ENCODE peak calls at places on chromosomes 7 and 10, in four cellular contexts. N is tibial artery, Q is hepatocyte, X is heart right ventricle. M is an unnamed sample. For H3K4me1, the result is how much of the 10 kb centered on the place peaks cover.

GRCh38 chr10:114215033-114215432 is 24.0 kb upstream of the VWA2 start:
- DNase-seq in N (no peak), X (no peak), Q (no peak), M (no peak)

GRCh38 chr10:60346661-60347060 is 43.0 kb downstream of the ANK3 start:
- DNase-seq in Q (no peak), X (no peak), N (no peak), M (no peak)

GRCh38 chr7:43586251-43586900 is 3.5 kb downstream of the STK17A start:
- DNase-seq in N (no peak), X (no peak), Q (no peak), M (no peak)

GRCh38 chr10:132271458-132272011 is 36.2 kb downstream of the STK32C start:
- DNase-seq in N (no peak), Q (no peak), X (no peak), M (no peak)

GRCh38 chr7:23277359-23277989 is 21.7 kb upstream of the MALSU1 start:
- DNase-seq in Q (peak), X (no peak), N (no peak), M (no peak)

GRCh38 chr7:21926448-21926847 is 19.3 kb downstream of the CDCA7L start:
- DNase-seq in N (no peak), Q (no peak), X (no peak), M (no peak)

GRCh38 chr7:101815826-101816488 is 1.5 kb upstream of the CUX1 start:
- DNase-seq in Q (peak), N (peak), X (peak), M (peak)

GRCh38 chr7:94452257-94452656 is 57.4 kb upstream of the CASD1 start:
- DNase-seq in X (no peak), N (no peak), Q (peak), M (no peak)

GRCh38 chr7:98879198-98879988 is 1.1 kb downstream of the TRRAP start:
- DNase-seq in N (no peak), Q (peak), X (peak), M (no peak)

DNA sequence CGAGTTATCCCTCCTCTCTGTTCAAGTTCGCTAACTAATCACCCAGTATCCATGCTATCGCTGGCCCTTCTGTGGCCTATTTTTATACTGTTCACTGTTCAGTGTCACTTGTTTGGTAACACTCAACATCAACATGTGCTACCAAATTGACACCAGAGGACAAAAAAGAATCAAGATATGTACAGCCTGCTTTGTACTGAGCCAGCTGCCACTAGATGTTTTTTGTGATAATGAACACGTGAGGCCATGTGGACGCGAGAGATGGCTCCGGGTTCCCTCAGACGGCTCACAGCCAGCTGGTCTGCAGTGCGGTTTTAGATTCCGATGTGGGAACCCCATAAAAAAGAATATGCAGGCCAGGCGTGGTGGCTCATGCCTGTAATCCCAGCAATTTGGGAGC is 21.2 kb downstream of the CAV1 start:
- DNase-seq in N (no peak), X (no peak), Q (no peak), M (no peak)
- H3K4me1 ChIP-seq in N (under half), X (half or more), Q (under half), M (half or more)

GRCh38 chr10:126042906-126043305 is 146.5 kb downstream of the FANK1 start:
- DNase-seq in Q (no peak), X (no peak), N (no peak), M (no peak)
- H3K27ac ChIP-seq in Q (no peak), X (no peak), N (no peak), M (no peak)

DNA sequence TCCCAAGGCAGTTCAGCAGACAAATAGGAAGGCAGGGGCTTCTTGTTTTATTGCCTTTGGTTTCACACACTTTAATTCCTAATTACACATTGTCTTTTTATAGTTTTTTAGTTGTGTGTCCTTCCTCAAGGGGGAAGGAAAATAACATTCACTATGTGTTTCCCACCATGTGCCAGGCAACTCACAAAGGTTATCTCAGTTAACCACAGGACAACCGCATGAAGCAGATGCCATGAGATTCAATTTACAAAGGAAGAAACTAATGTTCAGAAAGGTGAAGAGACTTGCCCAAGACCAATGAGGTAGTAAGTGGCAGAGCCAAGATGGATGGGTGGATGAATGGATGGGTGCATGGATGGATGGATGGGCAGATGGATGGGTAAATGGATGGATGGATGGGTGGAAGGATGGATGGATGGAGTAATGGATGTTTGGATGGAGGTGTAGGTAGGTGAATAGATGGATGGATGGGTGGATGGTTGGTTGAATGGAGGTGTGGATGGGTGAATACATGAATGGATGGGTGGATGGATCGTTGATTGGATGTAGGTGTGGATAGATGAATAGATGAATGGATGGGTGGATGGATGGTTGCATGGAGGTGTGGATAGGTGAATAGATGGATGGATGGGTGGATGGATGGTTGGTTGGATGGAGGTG is 77.9 kb downstream of the ARHGAP22 start:
- DNase-seq in N (no peak), X (no peak), Q (no peak), M (no peak)
- H3K4me3 ChIP-seq in N (no peak), X (peak), Q (no peak), M (no peak)

GRCh38 chr10:4652111-4653010 is 173.6 kb upstream of the AKR1E2 start:
- DNase-seq in N (no peak), X (no peak), Q (no peak), M (no peak)
- H3K4me1 ChIP-seq in N (under half), X (under half), Q (under half), M (under half)

GRCh38 chr10:3471927-3472704 is 299.5 kb upstream of the PITRM1 start:
- DNase-seq in X (no peak), Q (no peak), N (no peak), M (peak)

GRCh38 chr10:3473271-3473670 is 300.7 kb upstream of the PITRM1 start:
- DNase-seq in N (no peak), Q (no peak), X (no peak), M (no peak)

GRCh38 chr10:3472705-3473078 is 300.1 kb upstream of the PITRM1 start:
- DNase-seq in X (no peak), Q (no peak), N (no peak), M (no peak)

GRCh38 chr10:3470191-3470590 is 297.6 kb upstream of the PITRM1 start:
- DNase-seq in X (no peak), N (no peak), Q (no peak), M (no peak)

DNA sequence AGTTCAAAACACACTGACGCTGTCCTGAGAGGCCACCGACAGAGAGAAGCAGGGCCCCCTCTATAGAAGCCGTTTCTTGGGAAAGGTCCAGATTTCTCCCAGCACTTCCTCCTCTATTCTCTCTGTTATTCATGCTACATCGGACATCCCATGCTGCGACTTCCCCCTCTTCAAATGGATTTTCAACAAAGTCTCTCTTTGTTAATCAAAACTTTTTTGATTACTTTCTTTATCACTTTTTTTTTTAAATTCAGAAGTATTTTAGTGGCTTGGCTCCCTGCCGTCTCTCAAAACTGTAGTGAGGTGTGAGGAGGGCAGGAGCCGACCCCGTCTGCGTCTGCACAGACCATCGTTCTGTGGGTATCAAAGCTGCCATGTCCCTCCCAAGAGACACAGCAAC is 298.9 kb upstream of the PITRM1 start:
- DNase-seq in X (no peak), N (no peak), Q (no peak), M (no peak)
- H3K27ac ChIP-seq in X (peak), N (peak), Q (no peak), M (peak)

GRCh38 chr10:26216577-26216948 is at the start of gene GAD2:
- DNase-seq in Q (no peak), N (no peak), X (no peak), M (no peak)

GRCh38 chr10:26214538-26215461 is 1.8 kb upstream of the GAD2 start:
- DNase-seq in Q (no peak), N (no peak), X (no peak), M (no peak)

GRCh38 chr10:26216949-26217395 is 398 bp downstream of the GAD2 start:
- DNase-seq in Q (no peak), X (no peak), N (no peak), M (no peak)

GRCh38 chr10:26215534-26215922 is 1.0 kb upstream of the GAD2 start:
- DNase-seq in Q (peak), X (no peak), N (no peak), M (no peak)

GRCh38 chr10:26215923-26216576 is 524 bp upstream of the GAD2 start:
- DNase-seq in X (peak), N (no peak), Q (peak), M (no peak)
- H3K4me3 ChIP-seq in X (no peak), N (peak), Q (no peak), M (no peak)

GRCh38 chr10:2890093-2890492 is 177.3 kb upstream of the PFKP start:
- DNase-seq in N (no peak), Q (no peak), X (no peak), M (peak)
- H3K4me1 ChIP-seq in N (under half), Q (under half), X (under half), M (under half)

GRCh38 chr10:124409696-124410095 is 9.0 kb downstream of the OAT start:
- DNase-seq in N (no peak), X (no peak), Q (no peak), M (no peak)
- H3K27ac ChIP-seq in N (no peak), X (no peak), Q (no peak), M (no peak)

GRCh38 chr7:39005461-39005860 is 27.8 kb downstream of the POU6F2 start:
- DNase-seq in X (no peak), Q (no peak), N (no peak), M (no peak)
- H3K4me3 ChIP-seq in X (no peak), Q (no peak), N (no peak), M (no peak)